ENCODE peak calls at places on chromosomes 6 and 20, in six cellular contexts. A, W, G, R, T and S are unnamed samples. For H3K9me3, the result is how much of the 10 kb centered on the place peaks cover.

GRCh38 chr6:56076033-56076432 is 171.3 kb downstream of the COL21A1 start:
- DNase-seq in W (no peak), G (no peak), R (no peak), A (no peak), T (no peak), S (no peak)

GRCh38 chr6:19757036-19757435 is 80.1 kb upstream of the ID4 start:
- DNase-seq in A (no peak), W (no peak), T (no peak), G (no peak), R (no peak), S (no peak)

GRCh38 chr20:63706852-63707557 is 771 bp downstream of the ARFRP1 start:
- DNase-seq in T (peak), G (peak), R (peak), W (peak), A (peak), S (no peak)

GRCh38 chr6:163708459-163708858 is 293.9 kb downstream of the QKI start:
- DNase-seq in W (no peak), T (no peak), A (no peak), G (no peak), R (no peak), S (no peak)

GRCh38 chr20:24708411-24709295 is 239.2 kb downstream of the SYNDIG1 start:
- DNase-seq in W (no peak), R (no peak), G (peak), A (no peak), T (no peak), S (no peak)

GRCh38 chr6:33426590-33427563 is 7.0 kb downstream of the SYNGAP1 start:
- DNase-seq in R (no peak), A (no peak), T (peak), W (peak), G (no peak), S (no peak)

GRCh38 chr20:17992224-17992637 is 23.4 kb downstream of the MGME1 start:
- DNase-seq in T (no peak), R (no peak), A (no peak), W (no peak), G (no peak), S (no peak)

GRCh38 chr6:108948252-108948651 is 100.0 kb downstream of the ARMC2 start:
- DNase-seq in W (peak), R (no peak), T (no peak), A (peak), G (no peak), S (peak)

GRCh38 chr6:34551720-34552119 is 4.4 kb downstream of the SPDEF start:
- DNase-seq in R (no peak), W (no peak), G (no peak), A (no peak), T (no peak), S (no peak)

GRCh38 chr6:20479075-20479871 is 55.0 kb upstream of the CDKAL1 start:
- DNase-seq in G (no peak), T (no peak), A (no peak), W (no peak), R (no peak), S (no peak)

GRCh38 chr20:5859611-5860010 is 90.7 kb downstream of the TRMT6 start:
- DNase-seq in T (no peak), R (no peak), A (no peak), W (no peak), G (peak), S (no peak)

GRCh38 chr6:125983246-125983945 is 2.9 kb upstream of the TRMT11 start:
- DNase-seq in T (no peak), G (peak), A (no peak), R (no peak), W (no peak), S (no peak)

GRCh38 chr20:50957276-50957675 is 1.1 kb downstream of the DPM1 start:
- DNase-seq in A (no peak), R (no peak), T (no peak), W (no peak), G (peak), S (no peak)

GRCh38 chr6:25041676-25042598 is 106.2 kb upstream of the RIPOR2 start:
- DNase-seq in R (peak), W (no peak), G (no peak), T (peak), A (no peak), S (no peak)

GRCh38 chr6:100269189-100269588 is 195.5 kb downstream of the SIM1 start:
- DNase-seq in W (no peak), R (no peak), G (peak), T (no peak), A (no peak), S (no peak)

GRCh38 chr6:112100561-112100960 is 13.2 kb downstream of the FAM229B start:
- DNase-seq in W (no peak), T (no peak), R (no peak), A (no peak), G (no peak), S (no peak)

GRCh38 chr6:152184573-152185157 is 377.2 kb downstream of the ESR1 start:
- DNase-seq in G (no peak), W (no peak), R (no peak), A (no peak), T (peak), S (no peak)

GRCh38 chr6:117233146-117233545 is 32.2 kb upstream of the VGLL2 start:
- DNase-seq in G (no peak), W (no peak), A (no peak), T (no peak), R (no peak), S (no peak)

GRCh38 chr6:170063851-170064617 is 226.8 kb downstream of the DLL1 start:
- DNase-seq in R (no peak), W (peak), A (no peak), T (no peak), G (no peak), S (peak)

GRCh38 chr6:2061880-2062279 is 183.5 kb downstream of the GMDS start:
- DNase-seq in T (no peak), A (peak), G (peak), W (no peak), R (no peak), S (no peak)

GRCh38 chr20:58303547-58303946 is 6.0 kb upstream of the RAB22A start:
- DNase-seq in A (no peak), T (no peak), G (no peak), W (no peak), R (no peak), S (no peak)

GRCh38 chr20:22101606-22102005 is 396.1 kb downstream of the PAX1 start:
- DNase-seq in R (no peak), T (no peak), W (no peak), A (no peak), G (no peak), S (no peak)

GRCh38 chr20:53448875-53449274 is 144.8 kb downstream of the ZNF217 start:
- DNase-seq in T (no peak), G (no peak), R (no peak), W (no peak), A (no peak), S (no peak)
- H3K9me3 ChIP-seq in T (under half), G (under half), R (under half), W (under half), A (under half), S (under half)

GRCh38 chr6:30282522-30282921 is 44.2 kb upstream of the TRIM39 start:
- DNase-seq in W (no peak), G (no peak), T (no peak), A (no peak), R (no peak), S (no peak)
- H3K9me3 ChIP-seq in W (under half), G (under half), T (under half), A (under half), R (under half), S (half or more)

DNA sequence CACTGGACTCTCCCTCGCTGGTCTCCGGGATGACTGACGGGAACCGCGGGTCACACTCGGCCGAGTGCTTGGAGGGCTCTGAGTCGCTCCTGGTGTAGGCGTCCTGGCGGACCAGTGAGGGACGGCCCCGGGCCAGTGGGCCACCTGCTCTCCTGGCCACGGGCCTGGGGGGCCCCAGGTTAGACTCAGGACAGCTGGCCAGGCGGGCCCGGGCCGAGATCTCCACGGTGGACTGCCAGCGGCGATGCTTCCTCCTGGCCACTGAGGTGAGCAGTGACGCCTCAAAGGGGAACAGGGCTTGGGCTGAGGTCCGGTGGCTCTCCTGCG is 11.9 kb downstream of the DACT2 start:
- DNase-seq in A (no peak), T (no peak), G (no peak), R (no peak), W (no peak), S (no peak)
- H3K9me3 ChIP-seq in A (under half), T (under half), G (under half), R (under half), W (under half), S (under half)

GRCh38 chr20:31410011-31410410 is 4.0 kb upstream of the DEFB121 start:
- DNase-seq in G (no peak), T (no peak), A (no peak), W (no peak), R (no peak), S (no peak)

GRCh38 chr20:31418307-31418706 is 12.3 kb upstream of the DEFB121 start:
- DNase-seq in T (no peak), A (no peak), G (no peak), W (no peak), R (no peak), S (no peak)

DNA sequence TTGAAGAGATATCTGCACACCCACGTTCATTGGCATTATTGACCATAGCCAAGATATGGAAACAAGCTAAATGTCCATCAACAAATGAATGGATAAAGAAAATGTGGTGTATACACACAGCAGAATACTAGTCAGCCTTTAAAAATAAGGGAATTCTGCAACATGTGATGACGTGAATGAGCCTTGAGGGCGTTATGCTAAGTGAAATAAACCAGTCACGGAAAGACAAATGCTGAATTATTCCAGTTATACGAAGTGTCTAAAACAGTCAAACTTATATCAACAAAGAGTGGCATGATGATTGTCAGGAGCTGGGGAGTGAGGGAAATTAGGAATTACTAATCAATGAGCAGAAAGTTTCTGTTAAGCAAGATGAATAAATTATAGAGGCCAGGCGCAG is 8.4 kb upstream of the DEFB121 start:
- DNase-seq in R (no peak), G (no peak), W (no peak), T (no peak), A (no peak), S (no peak)
- H3K9me3 ChIP-seq in R (under half), G (under half), W (under half), T (under half), A (under half), S (under half)

GRCh38 chr6:168724033-168724432 is 283.0 kb downstream of the SMOC2 start:
- DNase-seq in G (no peak), R (peak), W (no peak), T (no peak), A (no peak), S (no peak)

GRCh38 chr6:168721571-168721970 is 280.6 kb downstream of the SMOC2 start:
- DNase-seq in G (no peak), T (no peak), A (no peak), R (no peak), W (no peak), S (no peak)

GRCh38 chr6:168722397-168722796 is 281.4 kb downstream of the SMOC2 start:
- DNase-seq in A (no peak), R (no peak), W (no peak), T (no peak), G (no peak), S (no peak)

GRCh38 chr6:168730931-168731716 is 290.1 kb downstream of the SMOC2 start:
- DNase-seq in W (no peak), G (no peak), A (no peak), R (no peak), T (no peak), S (no peak)

GRCh38 chr6:168725821-168726220 is 284.8 kb downstream of the SMOC2 start:
- DNase-seq in W (no peak), R (no peak), A (no peak), T (no peak), G (no peak), S (no peak)
- H3K9me3 ChIP-seq in W (under half), R (under half), A (under half), T (under half), G (under half), S (under half)